ENCODE peak calls at places on chromosomes 16 and 17, in seven cellular contexts. A, W, H, C, I, P and V are unnamed samples.

GRCh38 chr17:77100009-77100408 is 40.8 kb upstream of the SEC14L1 start:
- DNase-seq in A (peak; percentile 87), W (no peak), H (no peak), C (no peak), I (no peak), P (peak; percentile 22), V (no peak)

GRCh38 chr16:60127196-60127595 is 1393.1 kb upstream of the GOT2 start:
- DNase-seq in A (no peak), W (no peak), H (no peak), C (no peak), I (no peak), P (no peak), V (no peak)

GRCh38 chr16:86894168-86894567 is 315.8 kb downstream of the FOXL1 start:
- DNase-seq in A (peak; percentile 64), W (no peak), H (no peak), C (no peak), I (no peak), P (no peak), V (no peak)

GRCh38 chr17:74592087-74592990 is at the start of gene CD300LD:
- DNase-seq in A (no peak), W (no peak), H (no peak), C (no peak), I (no peak), P (no peak), V (no peak)

GRCh38 chr17:69763503-69763902 is 311.5 kb upstream of the KCNJ16 start:
- DNase-seq in A (no peak), W (no peak), H (no peak), C (no peak), I (peak; percentile 53), P (no peak), V (peak; percentile 86)

GRCh38 chr16:50244140-50244503 is 22.2 kb upstream of the ADCY7 start:
- DNase-seq in A (no peak), W (no peak), H (peak; percentile 58), C (no peak), I (peak; percentile 69), P (no peak), V (no peak)

GRCh38 chr16:55678061-55678935 is 22.5 kb downstream of the SLC6A2 start:
- DNase-seq in A (no peak), W (no peak), H (no peak), C (no peak), I (no peak), P (peak; percentile 31), V (no peak)

GRCh38 chr17:30217054-30217453 is 18.4 kb downstream of the SLC6A4 start:
- DNase-seq in A (no peak), W (no peak), H (no peak), C (no peak), I (no peak), P (no peak), V (no peak)

GRCh38 chr16:65071371-65072311 is 50.2 kb downstream of the CDH11 start:
- DNase-seq in A (no peak), W (no peak), H (peak; percentile 35), C (no peak), I (peak; percentile 74), P (peak; percentile 67), V (peak; percentile 47)

GRCh38 chr16:75455677-75456076 is 8.8 kb downstream of the TMEM170A start:
- DNase-seq in A (no peak), W (no peak), H (no peak), C (no peak), I (no peak), P (no peak), V (no peak)